ENCODE peak calls at places on chromosome X, in seven cellular contexts. P, I, W, U, D, M and O are unnamed samples. For H3K27me3, the result is how much of the 10 kb centered on the place peaks cover.

GRCh38 chrX:154384284-154384892 is 5.3 kb downstream of the EMD start:
- DNase-seq in P (no peak), I (no peak), W (no peak), U (no peak), D (no peak), M (no peak), O (no peak)

GRCh38 chrX:56366901-56367300 is 134.7 kb downstream of the KLF8 start:
- DNase-seq in P (no peak), I (peak), W (peak), U (no peak), D (no peak), M (no peak), O (no peak)

GRCh38 chrX:79592259-79592658 is 225.1 kb upstream of the ITM2A start:
- DNase-seq in P (no peak), I (no peak), W (no peak), U (no peak), D (no peak), M (no peak), O (no peak)

GRCh38 chrX:142001934-142002333 is 98.2 kb downstream of the MAGEC1 start:
- DNase-seq in P (no peak), I (no peak), W (no peak), U (no peak), D (no peak), M (no peak), O (no peak)

GRCh38 chrX:20221902-20222301 is 44.8 kb downstream of the RPS6KA3 start:
- DNase-seq in P (no peak), I (no peak), W (no peak), U (no peak), D (no peak), M (no peak), O (peak)

GRCh38 chrX:8084023-8084422 is 87.0 kb downstream of the VCX2 start:
- DNase-seq in P (no peak), I (no peak), W (no peak), U (peak), D (no peak), M (no peak), O (no peak)

GRCh38 chrX:108447303-108447702 is 7.7 kb downstream of the COL4A5 start:
- DNase-seq in P (no peak), I (no peak), W (no peak), U (no peak), D (no peak), M (no peak), O (no peak)

GRCh38 chrX:150460781-150461180 is 97.7 kb downstream of the MAMLD1 start:
- DNase-seq in P (no peak), I (no peak), W (no peak), U (no peak), D (no peak), M (no peak), O (no peak)

GRCh38 chrX:20270557-20270880 is 3.8 kb upstream of the RPS6KA3 start:
- DNase-seq in P (no peak), I (no peak), W (no peak), U (no peak), D (no peak), M (no peak), O (no peak)

GRCh38 chrX:66013195-66013816 is 26.6 kb downstream of the VSIG4 start:
- DNase-seq in P (no peak), I (no peak), W (no peak), U (no peak), D (no peak), M (no peak), O (no peak)

GRCh38 chrX:137052641-137053235 is 18.9 kb upstream of the GPR101 start:
- DNase-seq in P (no peak), I (peak), W (no peak), U (no peak), D (no peak), M (no peak), O (peak)
- H3K27me3 ChIP-seq in P (under half), I (under half), W (under half), U (under half), D (under half), M (under half), O (under half)

DNA sequence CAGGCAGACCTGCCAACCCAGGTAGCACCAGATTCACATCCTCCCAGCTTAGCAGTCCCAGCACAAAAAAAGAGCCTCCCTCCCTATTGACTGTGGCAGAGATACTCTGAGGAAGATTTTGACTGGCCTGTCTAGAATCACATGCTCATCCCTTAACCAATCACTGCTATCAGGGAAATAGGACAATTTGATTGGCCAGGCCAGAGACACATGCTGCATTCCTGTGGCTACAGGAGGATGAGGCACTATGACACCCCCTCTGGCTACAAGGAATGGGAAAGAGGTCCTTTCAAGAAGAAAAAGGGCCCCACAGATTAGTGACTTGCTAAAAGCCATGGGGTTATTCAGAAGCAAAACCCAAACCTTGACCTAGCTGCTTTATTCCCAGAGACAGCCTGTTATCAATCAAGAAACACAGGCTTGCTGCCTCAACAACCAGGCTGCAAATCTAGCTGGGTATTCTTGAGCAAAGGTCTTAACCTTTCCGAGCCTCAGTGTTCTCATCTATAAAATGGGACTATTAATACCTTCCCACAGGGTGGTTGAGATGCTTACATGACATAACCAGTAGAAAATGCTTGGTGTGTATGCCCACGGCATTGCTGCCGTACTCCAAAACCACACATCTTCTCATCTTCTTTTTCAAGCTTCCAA is 147.6 kb downstream of the BCOR start:
- DNase-seq in P (no peak), I (no peak), W (no peak), U (peak), D (no peak), M (no peak), O (no peak)
- H3K27me3 ChIP-seq in P (under half), I (under half), W (under half), U (under half), D (under half), M (under half), O (under half)

DNA sequence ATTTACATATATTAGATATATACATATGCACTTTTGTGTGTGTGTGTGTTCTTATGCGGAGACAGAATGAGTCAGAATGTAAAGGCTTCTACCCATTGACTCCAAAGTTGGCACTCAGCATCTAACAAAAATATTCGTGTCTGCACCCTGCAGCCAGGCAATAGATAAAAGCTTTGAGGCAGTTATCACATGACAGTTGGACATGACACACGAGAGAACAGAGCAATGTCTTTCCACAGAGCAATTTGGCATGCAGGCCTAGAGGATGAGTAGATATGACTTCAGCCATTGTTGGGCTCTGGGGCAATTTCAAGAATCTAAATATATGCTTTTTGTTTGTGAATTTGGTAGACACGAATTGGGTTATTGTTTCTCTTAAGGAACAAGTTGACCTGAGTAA is 391.2 kb downstream of the SLITRK2 start:
- DNase-seq in P (no peak), I (no peak), W (no peak), U (no peak), D (no peak), M (no peak), O (no peak)
- H3K27me3 ChIP-seq in P (under half), I (under half), W (under half), U (under half), D (under half), M (under half), O (under half)

GRCh38 chrX:135543924-135544323 is 23.5 kb downstream of the INTS6L start:
- DNase-seq in P (no peak), I (peak), W (peak), U (no peak), D (peak), M (no peak), O (peak)
- H3K27me3 ChIP-seq in P (under half), I (under half), W (under half), U (under half), D (under half), M (under half), O (under half)

GRCh38 chrX:152020895-152021294 is 46.4 kb upstream of the GABRE start:
- DNase-seq in P (no peak), I (no peak), W (no peak), U (no peak), D (no peak), M (no peak), O (no peak)
- H3K27me3 ChIP-seq in P (under half), I (under half), W (under half), U (under half), D (under half), M (under half), O (under half)

GRCh38 chrX:77434949-77435348 is 12.2 kb upstream of the FGF16 start:
- DNase-seq in P (no peak), I (no peak), W (no peak), U (no peak), D (no peak), M (no peak), O (no peak)
- H3K27me3 ChIP-seq in P (under half), I (under half), W (under half), U (under half), D (under half), M (under half), O (under half)

GRCh38 chrX:102835504-102836146 is 101.4 kb upstream of the RAB40AL start:
- DNase-seq in P (no peak), I (peak), W (no peak), U (peak), D (no peak), M (no peak), O (peak)

GRCh38 chrX:102832661-102833060 is 104.4 kb upstream of the RAB40AL start:
- DNase-seq in P (no peak), I (peak), W (no peak), U (peak), D (no peak), M (no peak), O (no peak)

GRCh38 chrX:102837843-102838242 is 99.2 kb upstream of the RAB40AL start:
- DNase-seq in P (no peak), I (no peak), W (no peak), U (no peak), D (no peak), M (no peak), O (peak)

DNA sequence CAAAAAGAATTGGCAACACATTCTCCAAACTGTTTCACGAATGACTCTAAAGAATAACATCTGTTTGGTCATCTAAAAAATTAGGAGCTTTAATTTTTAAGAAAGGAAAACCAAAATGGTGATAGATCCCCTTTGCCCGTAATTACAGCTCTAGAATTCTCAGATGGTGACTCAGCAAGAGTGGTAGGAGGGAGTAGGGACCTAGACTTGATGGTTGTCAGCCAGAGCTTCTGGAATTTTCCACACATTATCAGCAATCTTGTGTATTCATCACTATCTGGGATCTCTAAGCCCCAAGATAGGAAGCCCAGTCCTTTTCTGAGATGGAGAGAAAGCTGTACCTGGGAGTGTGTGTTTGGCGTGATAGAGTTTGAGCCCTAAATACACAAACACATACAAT is 103.9 kb upstream of the RAB40AL start:
- DNase-seq in P (no peak), I (no peak), W (no peak), U (peak), D (no peak), M (no peak), O (no peak)
- H3K27me3 ChIP-seq in P (under half), I (under half), W (under half), U (under half), D (under half), M (under half), O (under half)